ENCODE peak calls at places on chromosomes 11 and 22, in ten cellular contexts. One of them, this sample, is unnamed.
A peak's percentile ranks its signal among the peaks of the same experiment; 100 is the strongest.

GRCh38 chr11:66951927-66952337 is 6.3 kb downstream of the PC start:
- DNase-seq in kidney epithelial cell: no peak
- DNase-seq in H7: no peak
- DNase-seq in Right ventricle myocardium superior: no peak
- DNase-seq in central memory CD4-positive, alpha-beta T cell: no peak
- DNase-seq in kidney tubule cell: no peak
- DNase-seq in upper lobe of right lung: no peak
- DNase-seq in hypothalamus: no peak
- DNase-seq in retinal pigment epithelial cell: no peak
- DNase-seq in astrocyte of the spinal cord: peak; percentile 79
- DNase-seq in this sample: peak; percentile 71

GRCh38 chr22:31081963-31082605 is 966 bp downstream of the SMTN start:
- DNase-seq in kidney epithelial cell: no peak
- DNase-seq in H7: peak; percentile 38
- DNase-seq in Right ventricle myocardium superior: no peak
- DNase-seq in central memory CD4-positive, alpha-beta T cell: no peak
- DNase-seq in kidney tubule cell: peak; percentile 86
- DNase-seq in upper lobe of right lung: no peak
- DNase-seq in hypothalamus: no peak
- DNase-seq in retinal pigment epithelial cell: no peak
- DNase-seq in astrocyte of the spinal cord: no peak
- DNase-seq in this sample: no peak

GRCh38 chr11:93221539-93221938 is 23.7 kb upstream of the SLC36A4 start:
- DNase-seq in kidney epithelial cell: no peak
- DNase-seq in H7: no peak
- DNase-seq in Right ventricle myocardium superior: no peak
- DNase-seq in central memory CD4-positive, alpha-beta T cell: no peak
- DNase-seq in kidney tubule cell: no peak
- DNase-seq in upper lobe of right lung: no peak
- DNase-seq in hypothalamus: no peak
- DNase-seq in retinal pigment epithelial cell: no peak
- DNase-seq in astrocyte of the spinal cord: no peak
- DNase-seq in this sample: no peak

GRCh38 chr22:37107779-37108621 is 1.5 kb downstream of the TMPRSS6 start:
- DNase-seq in kidney epithelial cell: no peak
- DNase-seq in H7: no peak
- DNase-seq in Right ventricle myocardium superior: no peak
- DNase-seq in central memory CD4-positive, alpha-beta T cell: no peak
- DNase-seq in kidney tubule cell: no peak
- DNase-seq in upper lobe of right lung: no peak
- DNase-seq in hypothalamus: no peak
- DNase-seq in retinal pigment epithelial cell: no peak
- DNase-seq in astrocyte of the spinal cord: no peak
- DNase-seq in this sample: no peak

GRCh38 chr11:848988-849824 is 6.6 kb downstream of the TSPAN4 start:
- DNase-seq in kidney epithelial cell: no peak
- DNase-seq in H7: peak; percentile 100
- DNase-seq in Right ventricle myocardium superior: no peak
- DNase-seq in central memory CD4-positive, alpha-beta T cell: no peak
- DNase-seq in kidney tubule cell: no peak
- DNase-seq in upper lobe of right lung: no peak
- DNase-seq in hypothalamus: no peak
- DNase-seq in retinal pigment epithelial cell: no peak
- DNase-seq in astrocyte of the spinal cord: no peak
- DNase-seq in this sample: no peak

GRCh38 chr22:27809226-27809625 is 7.7 kb upstream of the MN1 start:
- DNase-seq in kidney epithelial cell: no peak
- DNase-seq in H7: peak; percentile 64
- DNase-seq in Right ventricle myocardium superior: no peak
- DNase-seq in central memory CD4-positive, alpha-beta T cell: no peak
- DNase-seq in kidney tubule cell: no peak
- DNase-seq in upper lobe of right lung: no peak
- DNase-seq in hypothalamus: no peak
- DNase-seq in retinal pigment epithelial cell: no peak
- DNase-seq in astrocyte of the spinal cord: no peak
- DNase-seq in this sample: no peak

GRCh38 chr11:125802387-125802786 is 14.5 kb downstream of the PATE3 start:
- DNase-seq in kidney epithelial cell: no peak
- DNase-seq in H7: no peak
- DNase-seq in Right ventricle myocardium superior: no peak
- DNase-seq in central memory CD4-positive, alpha-beta T cell: no peak
- DNase-seq in kidney tubule cell: no peak
- DNase-seq in upper lobe of right lung: no peak
- DNase-seq in hypothalamus: no peak
- DNase-seq in retinal pigment epithelial cell: no peak
- DNase-seq in astrocyte of the spinal cord: no peak
- DNase-seq in this sample: no peak

GRCh38 chr11:204587-205109 is 2.6 kb downstream of the BET1L start:
- DNase-seq in kidney epithelial cell: no peak
- DNase-seq in H7: no peak
- DNase-seq in Right ventricle myocardium superior: peak; percentile 10
- DNase-seq in central memory CD4-positive, alpha-beta T cell: no peak
- DNase-seq in kidney tubule cell: no peak
- DNase-seq in upper lobe of right lung: peak; percentile 55
- DNase-seq in hypothalamus: no peak
- DNase-seq in retinal pigment epithelial cell: no peak
- DNase-seq in astrocyte of the spinal cord: no peak
- DNase-seq in this sample: no peak

GRCh38 chr22:48635825-48636224 is 1191.8 kb downstream of the BRD1 start:
- DNase-seq in kidney epithelial cell: no peak
- DNase-seq in H7: no peak
- DNase-seq in Right ventricle myocardium superior: no peak
- DNase-seq in central memory CD4-positive, alpha-beta T cell: no peak
- DNase-seq in kidney tubule cell: no peak
- DNase-seq in upper lobe of right lung: peak; percentile 73
- DNase-seq in hypothalamus: no peak
- DNase-seq in retinal pigment epithelial cell: no peak
- DNase-seq in astrocyte of the spinal cord: no peak
- DNase-seq in this sample: no peak

GRCh38 chr11:14029971-14030531 is 67.5 kb downstream of the SPON1 start:
- DNase-seq in kidney epithelial cell: peak; percentile 9
- DNase-seq in H7: no peak
- DNase-seq in Right ventricle myocardium superior: peak; percentile 82
- DNase-seq in central memory CD4-positive, alpha-beta T cell: no peak
- DNase-seq in kidney tubule cell: peak; percentile 76
- DNase-seq in upper lobe of right lung: peak; percentile 90
- DNase-seq in hypothalamus: no peak
- DNase-seq in retinal pigment epithelial cell: peak; percentile 80
- DNase-seq in astrocyte of the spinal cord: no peak
- DNase-seq in this sample: peak; percentile 23

GRCh38 chr11:47506363-47506762 is 46.6 kb downstream of the CELF1 start:
- DNase-seq in kidney epithelial cell: no peak
- DNase-seq in H7: no peak
- DNase-seq in Right ventricle myocardium superior: peak; percentile 32
- DNase-seq in central memory CD4-positive, alpha-beta T cell: no peak
- DNase-seq in kidney tubule cell: no peak
- DNase-seq in upper lobe of right lung: no peak
- DNase-seq in hypothalamus: no peak
- DNase-seq in retinal pigment epithelial cell: no peak
- DNase-seq in astrocyte of the spinal cord: no peak
- DNase-seq in this sample: no peak

This sample was measured in choroid plexus epithelial cell.